ENCODE peak calls at places on chromosomes 16 and 17, in four cellular contexts. One of them, this sample, is unnamed.

GRCh38 chr16:86322283-86322682 is 188.0 kb upstream of the FOXF1 start:
- DNase-seq in HepG2: no peak
- DNase-seq in K562: no peak
- DNase-seq in SK-N-SH: no peak
- DNase-seq in this sample: no peak

GRCh38 chr16:2963611-2964415 is at the start of gene KREMEN2:
- DNase-seq in HepG2: peak
- DNase-seq in K562: peak
- DNase-seq in SK-N-SH: peak
- DNase-seq in this sample: peak

GRCh38 chr17:37430051-37430591 is 23.4 kb downstream of the TADA2A start:
- DNase-seq in HepG2: no peak
- DNase-seq in K562: no peak
- DNase-seq in SK-N-SH: no peak
- DNase-seq in this sample: no peak

GRCh38 chr16:82672676-82673075 is 45.9 kb downstream of the CDH13 start:
- DNase-seq in HepG2: no peak
- DNase-seq in K562: no peak
- DNase-seq in SK-N-SH: no peak
- DNase-seq in this sample: no peak

GRCh38 chr17:73342057-73342522 is 30.3 kb upstream of the CDC42EP4 start:
- DNase-seq in HepG2: no peak
- DNase-seq in K562: no peak
- DNase-seq in SK-N-SH: peak
- DNase-seq in this sample: peak

GRCh38 chr16:4330277-4330882 is 14.5 kb downstream of the GLIS2 start:
- DNase-seq in HepG2: peak
- DNase-seq in K562: peak
- DNase-seq in SK-N-SH: peak
- DNase-seq in this sample: peak

GRCh38 chr17:37446027-37446426 is 39.3 kb downstream of the TADA2A start:
- DNase-seq in HepG2: no peak
- DNase-seq in K562: no peak
- DNase-seq in SK-N-SH: no peak
- DNase-seq in this sample: no peak

GRCh38 chr16:66188786-66189725 is 177.4 kb upstream of the CDH5 start:
- DNase-seq in HepG2: no peak
- DNase-seq in K562: no peak
- DNase-seq in SK-N-SH: no peak
- DNase-seq in this sample: no peak

GRCh38 chr17:77409282-77410161 is 268.8 kb downstream of the SEC14L1 start:
- DNase-seq in HepG2: no peak
- DNase-seq in K562: no peak
- DNase-seq in SK-N-SH: no peak
- DNase-seq in this sample: peak

GRCh38 chr17:59751955-59752413 is 44.5 kb downstream of the VMP1 start:
- DNase-seq in HepG2: no peak
- DNase-seq in K562: no peak
- DNase-seq in SK-N-SH: no peak
- DNase-seq in this sample: no peak

GRCh38 chr16:54398986-54399385 is 112.4 kb upstream of the IRX3 start:
- DNase-seq in HepG2: no peak
- DNase-seq in K562: no peak
- DNase-seq in SK-N-SH: no peak
- DNase-seq in this sample: no peak

GRCh38 chr16:54027126-54027922 is 259.3 kb downstream of the IRX3 start:
- DNase-seq in HepG2: no peak
- DNase-seq in K562: no peak
- DNase-seq in SK-N-SH: peak
- DNase-seq in this sample: no peak

GRCh38 chr16:26394409-26394808 is 672.3 kb upstream of the C16orf82 start:
- DNase-seq in HepG2: no peak
- DNase-seq in K562: no peak
- DNase-seq in SK-N-SH: no peak
- DNase-seq in this sample: no peak

GRCh38 chr16:85037721-85038120 is 10.1 kb downstream of the KIAA0513 start:
- DNase-seq in HepG2: no peak
- DNase-seq in K562: no peak
- DNase-seq in SK-N-SH: no peak
- DNase-seq in this sample: no peak

GRCh38 chr16:85045077-85045476 is 17.5 kb downstream of the KIAA0513 start:
- DNase-seq in HepG2: no peak
- DNase-seq in K562: no peak
- DNase-seq in SK-N-SH: no peak
- DNase-seq in this sample: no peak

GRCh38 chr16:85042606-85043005 is 15.0 kb downstream of the KIAA0513 start:
- DNase-seq in HepG2: no peak
- DNase-seq in K562: no peak
- DNase-seq in SK-N-SH: no peak
- DNase-seq in this sample: no peak

GRCh38 chr16:85042126-85042525 is 14.5 kb downstream of the KIAA0513 start:
- DNase-seq in HepG2: no peak
- DNase-seq in K562: no peak
- DNase-seq in SK-N-SH: no peak
- DNase-seq in this sample: no peak

GRCh38 chr16:85041184-85041928 is 13.8 kb downstream of the KIAA0513 start:
- DNase-seq in HepG2: no peak
- DNase-seq in K562: no peak
- DNase-seq in SK-N-SH: no peak
- DNase-seq in this sample: no peak
- TF ChIP-seq FOXJ3 in HepG2: no peak
- TF ChIP-seq FOXJ3 in K562: no peak
- TF ChIP-seq FOXJ3 in SK-N-SH: no peak
- TF ChIP-seq FOXJ3 in this sample: no peak

GRCh38 chr17:49002331-49002730 is 5.1 kb downstream of the IGF2BP1 start:
- DNase-seq in HepG2: no peak
- DNase-seq in K562: no peak
- DNase-seq in SK-N-SH: no peak
- DNase-seq in this sample: no peak
- TF ChIP-seq FOXJ3 in HepG2: no peak
- TF ChIP-seq FOXJ3 in K562: no peak
- TF ChIP-seq FOXJ3 in SK-N-SH: no peak
- TF ChIP-seq FOXJ3 in this sample: no peak

DNA sequence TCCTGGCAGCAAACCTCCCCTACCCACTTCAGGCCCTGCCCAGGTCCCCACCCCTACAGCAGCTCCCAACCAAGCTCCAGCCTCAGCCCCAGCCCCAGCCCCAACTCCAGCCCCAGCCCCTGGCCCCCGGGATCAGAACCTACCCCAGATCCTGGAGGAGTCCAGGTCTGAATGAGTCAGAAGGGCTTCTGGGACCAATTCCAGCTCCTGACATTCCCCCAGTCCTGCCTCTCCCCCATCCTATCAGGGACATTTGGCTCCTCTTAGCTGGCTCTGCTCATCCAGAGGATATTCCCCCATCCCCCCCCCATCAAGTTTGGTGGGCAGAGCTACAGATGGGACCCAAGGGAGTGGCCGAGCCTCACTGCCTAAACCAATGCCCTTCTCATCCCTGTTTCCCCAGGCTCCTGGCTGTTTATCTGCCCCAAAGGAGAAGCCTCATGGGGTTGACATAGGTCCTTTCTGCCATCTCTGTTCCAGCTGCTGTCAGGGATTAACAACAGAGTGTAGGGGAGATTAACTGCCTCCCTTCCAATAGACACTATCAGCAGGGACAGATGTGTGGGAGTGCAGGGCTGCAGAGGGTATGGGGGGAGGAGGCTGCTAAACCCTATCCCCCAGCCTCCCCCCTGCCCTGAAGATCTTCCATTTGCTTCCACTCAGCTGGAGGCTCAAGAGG is 16.5 kb downstream of the CNTNAP1 start:
- DNase-seq in HepG2: no peak
- DNase-seq in K562: peak
- DNase-seq in SK-N-SH: peak
- DNase-seq in this sample: no peak
- TF ChIP-seq FOXJ3 in HepG2: no peak
- TF ChIP-seq FOXJ3 in K562: no peak
- TF ChIP-seq FOXJ3 in SK-N-SH: no peak
- TF ChIP-seq FOXJ3 in this sample: no peak

DNA sequence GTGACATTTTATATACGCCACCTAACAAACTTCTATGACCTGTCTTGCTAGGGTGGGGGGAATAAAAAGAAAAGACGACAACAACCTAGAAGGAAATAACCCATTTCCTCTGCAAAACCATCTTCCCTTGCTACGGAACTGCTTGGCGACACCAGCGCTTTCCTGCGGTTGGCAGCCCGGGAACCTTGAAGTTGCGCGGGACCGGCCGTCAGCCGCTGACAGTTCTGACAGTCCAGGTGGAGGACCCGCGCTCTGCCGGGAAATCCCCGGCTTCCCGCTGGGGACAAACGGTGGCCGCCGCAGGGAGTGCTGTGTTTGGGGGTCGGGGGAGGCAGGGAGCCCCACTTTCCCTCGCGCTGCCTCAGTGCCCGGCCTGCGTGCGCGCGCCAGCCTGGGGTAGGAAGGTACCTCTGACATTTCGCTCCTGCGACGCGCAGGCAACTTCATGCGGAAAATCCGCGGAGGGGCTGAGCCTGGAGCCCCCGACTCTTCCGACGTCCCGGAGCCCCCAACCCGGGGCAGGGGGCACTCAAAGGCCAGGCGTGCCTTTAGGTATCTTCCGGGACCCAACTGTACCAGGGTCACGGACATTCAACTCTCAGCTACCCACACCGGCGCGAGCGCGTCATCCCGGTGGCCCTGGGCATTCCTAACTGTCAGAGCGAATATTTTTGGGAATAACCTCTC is 516 bp downstream of the SLC16A6 start:
- DNase-seq in HepG2: no peak
- DNase-seq in K562: no peak
- DNase-seq in SK-N-SH: peak
- DNase-seq in this sample: peak
- TF ChIP-seq FOXJ3 in HepG2: no peak
- TF ChIP-seq FOXJ3 in K562: no peak
- TF ChIP-seq FOXJ3 in SK-N-SH: no peak
- TF ChIP-seq FOXJ3 in this sample: no peak

DNA sequence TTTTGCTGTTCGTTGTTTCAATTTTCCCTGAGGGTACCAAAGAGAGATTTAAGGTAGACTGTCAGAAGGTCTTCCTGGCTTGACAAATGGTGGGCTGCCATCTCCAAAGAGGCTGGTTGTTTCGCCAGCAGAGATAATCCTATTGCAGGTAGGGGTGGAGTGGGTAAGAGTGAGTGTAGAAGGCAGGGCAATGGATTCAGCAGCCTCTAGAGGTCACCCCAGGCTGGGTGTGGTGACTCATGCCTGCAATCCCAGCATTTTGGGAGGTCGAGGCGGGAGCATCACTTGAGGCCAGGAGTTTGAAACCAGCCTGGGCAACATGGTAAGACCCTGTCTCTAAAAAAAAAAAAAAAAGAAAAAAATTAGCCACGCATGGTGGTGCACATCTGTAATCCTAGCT is 34.6 kb downstream of the DCAKD start:
- DNase-seq in HepG2: peak
- DNase-seq in K562: peak
- DNase-seq in SK-N-SH: no peak
- DNase-seq in this sample: peak
- TF ChIP-seq FOXJ3 in HepG2: no peak
- TF ChIP-seq FOXJ3 in K562: no peak
- TF ChIP-seq FOXJ3 in SK-N-SH: no peak
- TF ChIP-seq FOXJ3 in this sample: no peak

This sample was measured in WTC11.